ENCODE peak calls at places on chromosomes 12 and 14, in four cellular contexts. U, Q, N and J are unnamed samples.

GRCh38 chr12:10361622-10362021 is 28.2 kb downstream of the KLRK1 start:
- DNase-seq in U (no peak), Q (no peak), N (no peak), J (no peak)

GRCh38 chr12:129357233-129357632 is 504.0 kb downstream of the GLT1D1 start:
- DNase-seq in U (no peak), Q (no peak), N (no peak), J (no peak)

GRCh38 chr12:53174881-53175491 is 5.5 kb upstream of the ZNF740 start:
- DNase-seq in U (no peak), Q (no peak), N (peak), J (no peak)

GRCh38 chr12:98733667-98734350 is 88.7 kb downstream of the APAF1 start:
- DNase-seq in U (no peak), Q (no peak), N (no peak), J (no peak)

GRCh38 chr14:99507860-99508640 is 26.8 kb downstream of the CCNK start:
- DNase-seq in U (no peak), Q (no peak), N (no peak), J (no peak)

GRCh38 chr14:29663281-29663801 is 264.3 kb downstream of the PRKD1 start:
- DNase-seq in U (no peak), Q (no peak), N (peak), J (no peak)

GRCh38 chr12:51827925-51828818 is 20.3 kb downstream of the FIGNL2 start:
- DNase-seq in U (peak), Q (peak), N (no peak), J (no peak)

GRCh38 chr12:54156578-54156977 is 32.2 kb downstream of the SMUG1 start:
- DNase-seq in U (no peak), Q (no peak), N (no peak), J (no peak)

GRCh38 chr14:54348001-54348611 is 48.7 kb upstream of the CDKN3 start:
- DNase-seq in U (no peak), Q (no peak), N (no peak), J (no peak)

GRCh38 chr14:36952702-36953101 is 219.7 kb downstream of the SLC25A21 start:
- DNase-seq in U (no peak), Q (no peak), N (no peak), J (no peak)

GRCh38 chr12:40016960-40017359 is 88.9 kb downstream of the SLC2A13 start:
- DNase-seq in U (no peak), Q (no peak), N (no peak), J (no peak)

GRCh38 chr14:104843442-104844305 is 21.4 kb upstream of the CEP170B start:
- DNase-seq in U (no peak), Q (no peak), N (peak), J (no peak)

GRCh38 chr14:74491952-74492351 is 1.2 kb downstream of the NPC2 start:
- DNase-seq in U (no peak), Q (no peak), N (no peak), J (no peak)

GRCh38 chr12:38775457-38775856 is 129.9 kb downstream of the CPNE8 start:
- DNase-seq in U (no peak), Q (no peak), N (no peak), J (no peak)

GRCh38 chr12:19482551-19483109 is 43.3 kb downstream of the AEBP2 start:
- DNase-seq in U (peak), Q (no peak), N (peak), J (no peak)

GRCh38 chr14:100862277-100862676 is 36.4 kb downstream of the MEG3 start:
- DNase-seq in U (no peak), Q (no peak), N (no peak), J (peak)

GRCh38 chr12:53726946-53727309 is 324 bp downstream of the CALCOCO1 start:
- DNase-seq in U (no peak), Q (no peak), N (no peak), J (no peak)

GRCh38 chr14:94026886-94027469 is 838 bp downstream of the OTUB2 start:
- DNase-seq in U (no peak), Q (no peak), N (no peak), J (no peak)

GRCh38 chr12:13165578-13166120 is 30.9 kb upstream of the EMP1 start:
- DNase-seq in U (peak), Q (peak), N (no peak), J (peak)

GRCh38 chr12:12916135-12916956 is 25.0 kb downstream of the GPRC5A start:
- DNase-seq in U (peak), Q (peak), N (peak), J (peak)

GRCh38 chr12:52691076-52691764 is 11.0 kb upstream of the KRT1 start:
- DNase-seq in U (peak), Q (no peak), N (peak), J (peak)

GRCh38 chr12:103495783-103496456 is at the start of gene C12orf42:
- DNase-seq in U (no peak), Q (no peak), N (peak), J (no peak)

GRCh38 chr14:20757963-20758362 is 10.2 kb upstream of the EDDM3B start:
- DNase-seq in U (peak), Q (no peak), N (peak), J (no peak)
- TF ChIP-seq CTCF in U (peak), Q (no peak), N (peak), J (no peak)

GRCh38 chr12:67891566-67891965 is 97.7 kb upstream of the IFNG-AS1 start:
- DNase-seq in U (no peak), Q (no peak), N (no peak), J (no peak)

GRCh38 chr12:67892289-67892688 is 97.0 kb upstream of the IFNG-AS1 start:
- DNase-seq in U (no peak), Q (no peak), N (no peak), J (no peak)

GRCh38 chr12:67890726-67891125 is 98.5 kb upstream of the IFNG-AS1 start:
- DNase-seq in U (no peak), Q (no peak), N (no peak), J (no peak)

GRCh38 chr12:67887065-67887464 is 102.2 kb upstream of the IFNG-AS1 start:
- DNase-seq in U (no peak), Q (no peak), N (no peak), J (no peak)

DNA sequence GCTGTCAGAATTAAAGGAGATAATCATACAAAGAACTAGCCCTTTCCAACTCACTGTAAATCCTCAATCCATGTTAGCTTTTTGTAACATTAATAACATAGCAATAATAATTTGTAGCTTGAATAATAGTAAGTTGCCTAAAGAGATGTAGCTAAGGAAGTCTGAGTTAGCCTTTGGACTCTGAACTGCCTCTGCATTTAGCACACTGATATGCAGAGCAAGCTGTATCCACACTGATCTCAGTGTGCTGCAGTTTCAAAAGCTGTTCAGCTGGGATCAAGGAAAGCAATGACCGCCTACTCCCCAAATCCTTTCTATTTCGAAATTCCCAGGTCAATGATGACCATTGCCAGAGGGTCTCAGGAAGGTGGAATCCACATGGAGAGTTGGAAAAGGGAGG is 99.3 kb upstream of the IFNG-AS1 start:
- DNase-seq in U (no peak), Q (no peak), N (no peak), J (no peak)
- H3K27ac ChIP-seq in U (no peak), Q (no peak), N (no peak), J (no peak)

GRCh38 chr12:46384451-46385301 is 12.1 kb upstream of the SLC38A2 start:
- DNase-seq in U (no peak), Q (no peak), N (no peak), J (no peak)

GRCh38 chr12:46382974-46383653 is 10.5 kb upstream of the SLC38A2 start:
- DNase-seq in U (peak), Q (peak), N (peak), J (peak)

GRCh38 chr12:46385439-46385838 is 12.9 kb upstream of the SLC38A2 start:
- DNase-seq in U (no peak), Q (no peak), N (no peak), J (no peak)

GRCh38 chr12:46382425-46382973 is 9.9 kb upstream of the SLC38A2 start:
- DNase-seq in U (no peak), Q (no peak), N (no peak), J (peak)

GRCh38 chr12:46383654-46384450 is 11.3 kb upstream of the SLC38A2 start:
- DNase-seq in U (peak), Q (peak), N (no peak), J (peak)
- TF ChIP-seq CTCF in U (no peak), Q (no peak), N (no peak), J (no peak)

DNA sequence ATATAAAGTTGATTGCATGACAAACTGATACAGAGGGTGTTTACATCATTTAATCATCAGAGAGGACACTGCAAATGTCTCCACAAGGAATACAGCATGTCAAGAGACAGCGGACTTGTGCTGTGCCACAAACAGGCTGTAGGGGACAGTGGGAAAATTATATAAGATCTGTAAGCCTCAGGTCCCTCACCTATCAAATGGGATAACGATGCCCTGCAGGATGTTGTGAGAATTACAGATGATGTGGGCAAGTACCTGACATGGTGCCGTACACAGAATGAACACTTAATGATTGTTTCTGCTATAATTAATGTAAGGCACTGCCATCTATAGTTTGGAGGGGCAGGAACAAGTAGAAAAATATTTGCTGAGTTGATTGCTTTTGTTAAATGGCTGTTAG is 81.9 kb upstream of the GTF2A1 start:
- DNase-seq in U (no peak), Q (no peak), N (no peak), J (no peak)
- H3K27ac ChIP-seq in U (no peak), Q (peak), N (no peak), J (no peak)

GRCh38 chr14:103753809-103754208 is 38.2 kb downstream of the ZFYVE21 start:
- DNase-seq in U (no peak), Q (no peak), N (no peak), J (no peak)

GRCh38 chr14:103746706-103747105 is 31.1 kb downstream of the ZFYVE21 start:
- DNase-seq in U (no peak), Q (no peak), N (no peak), J (no peak)

GRCh38 chr14:103748539-103748867 is 32.9 kb downstream of the ZFYVE21 start:
- DNase-seq in U (peak), Q (peak), N (no peak), J (no peak)

GRCh38 chr14:103749452-103749851 is 33.8 kb downstream of the ZFYVE21 start:
- DNase-seq in U (no peak), Q (peak), N (no peak), J (no peak)

GRCh38 chr14:103749860-103750259 is 34.2 kb downstream of the ZFYVE21 start:
- DNase-seq in U (no peak), Q (no peak), N (no peak), J (no peak)
- TF ChIP-seq CTCF in U (no peak), Q (no peak), N (no peak), J (no peak)